ENCODE peak calls at places on chromosomes 1 and 21, in six cellular contexts. I is cardiac muscle cell, E is GM12865, L is uterus, B is BJ, S is WERI-Rb-1. F is an unnamed sample.

GRCh38 chr1:153945131-153945794 is 1.3 kb downstream of the DENND4B start:
- DNase-seq in I (peak), E (peak), L (no peak), B (no peak), S (no peak), F (no peak)

GRCh38 chr1:30722175-30722537 is 1.2 kb downstream of the MATN1 start:
- DNase-seq in I (no peak), E (no peak), L (no peak), B (no peak), S (no peak), F (no peak)

GRCh38 chr1:152328801-152329391 is 3.9 kb upstream of the FLG start:
- DNase-seq in I (no peak), E (no peak), L (no peak), B (peak), S (no peak), F (no peak)

GRCh38 chr21:36818051-36818450 is 119.1 kb downstream of the SIM2 start:
- DNase-seq in I (no peak), E (no peak), L (no peak), B (no peak), S (peak), F (no peak)

GRCh38 chr1:116334015-116334547 is 39.0 kb upstream of the ATP1A1 start:
- DNase-seq in I (no peak), E (no peak), L (no peak), B (no peak), S (no peak), F (peak)

GRCh38 chr1:205963352-205963751 is 20.1 kb upstream of the SLC26A9 start:
- DNase-seq in I (no peak), E (no peak), L (no peak), B (peak), S (no peak), F (no peak)

GRCh38 chr21:44872568-44873355 is 728 bp downstream of the PTTG1IP start:
- DNase-seq in I (peak), E (peak), L (peak), B (no peak), S (peak), F (no peak)

GRCh38 chr1:40057310-40058030 is 16.9 kb downstream of the CAP1 start:
- DNase-seq in I (no peak), E (no peak), L (no peak), B (no peak), S (no peak), F (no peak)

GRCh38 chr1:15343729-15344128 is 66.0 kb upstream of the EFHD2 start:
- DNase-seq in I (peak), E (no peak), L (peak), B (no peak), S (no peak), F (peak)

GRCh38 chr1:86156571-86157455 is at the start of gene COL24A1:
- DNase-seq in I (peak), E (peak), L (peak), B (no peak), S (peak), F (no peak)

GRCh38 chr1:236489710-236490377 is 33.9 kb upstream of the LGALS8 start:
- DNase-seq in I (peak), E (peak), L (no peak), B (no peak), S (peak), F (no peak)

GRCh38 chr1:231395051-231395995 is 26.8 kb downstream of the EGLN1 start:
- DNase-seq in I (peak), E (no peak), L (peak), B (peak), S (no peak), F (peak)

GRCh38 chr1:41713557-41714327 is 205.0 kb downstream of the HIVEP3 start:
- DNase-seq in I (no peak), E (no peak), L (peak), B (peak), S (peak), F (peak)

GRCh38 chr1:105437847-105438246 is 1618.6 kb upstream of the PRMT6 start:
- DNase-seq in I (no peak), E (no peak), L (no peak), B (no peak), S (no peak), F (no peak)

GRCh38 chr21:42461881-42462877 is 33.8 kb downstream of the RSPH1 start:
- DNase-seq in I (no peak), E (no peak), L (no peak), B (no peak), S (peak), F (no peak)

GRCh38 chr1:89285715-89286380 is 13.2 kb upstream of the GBP5 start:
- DNase-seq in I (no peak), E (no peak), L (no peak), B (no peak), S (no peak), F (no peak)

GRCh38 chr1:45929257-45929687 is 125.9 kb downstream of the MAST2 start:
- DNase-seq in I (peak), E (no peak), L (no peak), B (peak), S (peak), F (peak)

GRCh38 chr21:29299906-29300546 is 1.3 kb downstream of the BACH1 start:
- DNase-seq in I (peak), E (peak), L (peak), B (peak), S (peak), F (peak)

GRCh38 chr21:18951291-18952038 is 547.9 kb upstream of the TMPRSS15 start:
- DNase-seq in I (peak), E (peak), L (no peak), B (no peak), S (peak), F (peak)

GRCh38 chr1:63704443-63704842 is 69.4 kb upstream of the ROR1 start:
- DNase-seq in I (no peak), E (no peak), L (no peak), B (no peak), S (no peak), F (no peak)

GRCh38 chr21:14737278-14737677 is 191.2 kb upstream of the SAMSN1 start:
- DNase-seq in I (no peak), E (peak), L (no peak), B (no peak), S (no peak), F (no peak)

GRCh38 chr1:155858805-155859233 is 548 bp upstream of the SYT11 start:
- DNase-seq in I (no peak), E (peak), L (peak), B (no peak), S (peak), F (no peak)

GRCh38 chr1:16078925-16079656 is 5.6 kb upstream of the FAM131C start:
- DNase-seq in I (peak), E (peak), L (peak), B (no peak), S (peak), F (peak)

GRCh38 chr1:220991506-220991905 is 112.3 kb downstream of the HLX start:
- DNase-seq in I (no peak), E (no peak), L (no peak), B (no peak), S (peak), F (no peak)

GRCh38 chr1:8687053-8687452 is 130.4 kb downstream of the RERE start:
- DNase-seq in I (no peak), E (peak), L (no peak), B (no peak), S (no peak), F (no peak)

GRCh38 chr1:166166400-166166699 is 451 bp downstream of the FAM78B start:
- DNase-seq in I (no peak), E (no peak), L (no peak), B (no peak), S (no peak), F (no peak)

GRCh38 chr1:35499652-35500176 is 57.5 kb downstream of the KIAA0319L start:
- DNase-seq in I (peak), E (no peak), L (no peak), B (no peak), S (peak), F (no peak)

GRCh38 chr1:195745170-195746009 is 862.9 kb downstream of the KCNT2 start:
- DNase-seq in I (no peak), E (no peak), L (no peak), B (no peak), S (no peak), F (no peak)

GRCh38 chr1:57019240-57019805 is 53.5 kb upstream of the C8B start:
- DNase-seq in I (no peak), E (no peak), L (no peak), B (no peak), S (peak), F (no peak)

GRCh38 chr1:215444715-215445414 is 122.2 kb upstream of the KCTD3 start:
- DNase-seq in I (no peak), E (no peak), L (no peak), B (no peak), S (no peak), F (no peak)

GRCh38 chr1:201988593-201988992 is 6.1 kb downstream of the RNPEP start:
- DNase-seq in I (no peak), E (no peak), L (no peak), B (no peak), S (no peak), F (no peak)

GRCh38 chr1:89610457-89610991 is 22.4 kb upstream of the LRRC8C start:
- DNase-seq in I (no peak), E (no peak), L (no peak), B (no peak), S (no peak), F (no peak)

GRCh38 chr1:172266528-172267174 is 153.8 kb upstream of the C1orf105 start:
- DNase-seq in I (no peak), E (no peak), L (no peak), B (no peak), S (no peak), F (no peak)

GRCh38 chr1:43980255-43981134 is 1.5 kb downstream of the B4GALT2 start:
- DNase-seq in I (no peak), E (no peak), L (peak), B (no peak), S (no peak), F (no peak)

DNA sequence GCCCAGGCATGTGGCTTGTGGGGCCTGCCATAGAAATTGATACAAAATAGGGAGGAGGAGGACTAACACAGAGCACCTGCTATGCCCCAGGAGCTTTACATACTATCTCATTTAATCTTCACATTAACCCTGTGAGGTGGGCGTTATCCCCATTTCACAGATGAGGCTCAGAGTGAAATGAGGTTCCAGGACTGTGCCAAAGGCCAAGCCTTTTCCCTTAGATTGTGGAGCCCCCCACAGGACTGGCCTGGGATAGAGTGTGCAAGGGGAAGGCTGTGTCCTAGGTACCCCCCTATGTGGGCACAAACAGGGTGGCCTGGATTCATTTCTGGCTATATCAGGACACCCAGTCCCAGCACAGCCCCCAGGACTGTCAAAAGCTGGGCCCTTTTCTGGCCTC is 2.2 kb upstream of the DDOST start:
- DNase-seq in I (no peak), E (no peak), L (no peak), B (no peak), S (no peak), F (no peak)
- TF ChIP-seq CTCF in I (no peak), E (no peak), L (no peak), B (no peak), S (peak), F (no peak)

GRCh38 chr1:210251680-210252490 is 19.3 kb downstream of the SERTAD4 start:
- DNase-seq in I (peak), E (no peak), L (no peak), B (no peak), S (no peak), F (no peak)
- H3K4me3 ChIP-seq in I (peak), E (no peak), L (peak), B (peak), S (peak), F (peak)

GRCh38 chr1:191851799-191852595 is 306.3 kb upstream of the RGS18 start:
- DNase-seq in I (peak), E (no peak), L (no peak), B (no peak), S (no peak), F (no peak)

GRCh38 chr1:191852907-191853306 is 305.4 kb upstream of the RGS18 start:
- DNase-seq in I (no peak), E (no peak), L (no peak), B (no peak), S (no peak), F (no peak)

DNA sequence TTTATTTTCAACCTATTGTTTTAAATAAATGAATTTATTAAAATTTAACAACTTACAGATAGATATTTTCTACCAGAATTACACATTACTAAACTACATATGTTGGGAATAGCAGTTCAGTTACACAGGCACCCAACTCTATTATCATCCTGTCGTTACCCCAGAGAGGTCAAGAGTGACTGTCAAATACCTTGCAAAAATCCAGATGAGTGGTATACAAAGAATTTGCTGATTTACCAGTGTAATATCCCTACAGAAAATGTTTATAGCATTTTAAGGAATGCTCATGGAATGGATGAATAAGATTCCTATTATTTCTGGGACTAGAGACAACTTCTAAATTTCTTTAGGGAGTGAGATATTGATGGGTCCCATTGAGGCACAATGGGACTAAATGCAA is 300.7 kb upstream of the RGS18 start:
- DNase-seq in I (no peak), E (no peak), L (no peak), B (no peak), S (no peak), F (no peak)
- TF ChIP-seq CTCF in I (no peak), E (no peak), L (no peak), B (no peak), S (no peak), F (no peak)

GRCh38 chr1:213985181-213986019 is 2.4 kb upstream of the PROX1 start:
- DNase-seq in I (peak), E (no peak), L (no peak), B (no peak), S (peak), F (no peak)

GRCh38 chr1:213987422-213987875 is 324 bp upstream of the PROX1 start:
- DNase-seq in I (peak), E (peak), L (no peak), B (no peak), S (no peak), F (no peak)

GRCh38 chr1:213986925-213987250 is 885 bp upstream of the PROX1 start:
- DNase-seq in I (no peak), E (no peak), L (no peak), B (no peak), S (no peak), F (no peak)

GRCh38 chr1:213984387-213985180 is 3.2 kb upstream of the PROX1 start:
- DNase-seq in I (peak), E (no peak), L (no peak), B (no peak), S (no peak), F (no peak)

GRCh38 chr1:213986020-213986924 is 1.5 kb upstream of the PROX1 start:
- DNase-seq in I (peak), E (no peak), L (no peak), B (no peak), S (no peak), F (no peak)
- H3K4me3 ChIP-seq in I (peak), E (no peak), L (no peak), B (no peak), S (no peak), F (no peak)

DNA sequence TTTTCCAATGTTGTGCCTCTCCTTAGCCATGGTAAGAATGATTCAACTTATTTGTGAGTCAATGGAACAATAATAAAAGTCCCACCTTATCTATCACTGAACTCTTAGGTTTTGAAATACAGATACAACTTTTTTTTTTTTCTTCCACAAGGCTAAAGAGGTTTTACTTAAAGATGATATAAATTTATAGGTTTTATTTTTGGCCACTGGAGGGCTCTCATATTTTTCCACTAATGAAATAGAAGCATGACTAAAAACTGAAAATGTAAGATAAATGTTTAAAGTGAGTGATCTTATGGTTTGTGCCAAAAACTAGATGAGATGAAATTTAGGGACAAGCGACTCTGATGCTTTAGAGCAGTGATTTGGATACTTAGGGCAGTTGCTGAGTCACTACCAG is 499.0 kb downstream of the NUF2 start:
- DNase-seq in I (no peak), E (no peak), L (no peak), B (no peak), S (no peak), F (no peak)
- TF ChIP-seq CTCF in I (peak), E (no peak), L (no peak), B (peak), S (no peak), F (no peak)

GRCh38 chr1:3651011-3651938 is 1.0 kb upstream of the TP73 start:
- DNase-seq in I (no peak), E (peak), L (no peak), B (no peak), S (no peak), F (no peak)

GRCh38 chr1:3651939-3652537 is at the start of gene TP73:
- DNase-seq in I (no peak), E (peak), L (no peak), B (no peak), S (peak), F (no peak)

GRCh38 chr1:3649342-3650247 is at the start of gene WRAP73:
- DNase-seq in I (peak), E (peak), L (peak), B (peak), S (peak), F (peak)

GRCh38 chr1:3652538-3653285 is 396 bp downstream of the TP73 start:
- DNase-seq in I (no peak), E (peak), L (no peak), B (no peak), S (peak), F (no peak)

GRCh38 chr1:3650248-3651010 is 526 bp upstream of the WRAP73 start:
- DNase-seq in I (no peak), E (no peak), L (no peak), B (no peak), S (no peak), F (no peak)
- H3K4me3 ChIP-seq in I (peak), E (peak), L (peak), B (no peak), S (peak), F (peak)

DNA sequence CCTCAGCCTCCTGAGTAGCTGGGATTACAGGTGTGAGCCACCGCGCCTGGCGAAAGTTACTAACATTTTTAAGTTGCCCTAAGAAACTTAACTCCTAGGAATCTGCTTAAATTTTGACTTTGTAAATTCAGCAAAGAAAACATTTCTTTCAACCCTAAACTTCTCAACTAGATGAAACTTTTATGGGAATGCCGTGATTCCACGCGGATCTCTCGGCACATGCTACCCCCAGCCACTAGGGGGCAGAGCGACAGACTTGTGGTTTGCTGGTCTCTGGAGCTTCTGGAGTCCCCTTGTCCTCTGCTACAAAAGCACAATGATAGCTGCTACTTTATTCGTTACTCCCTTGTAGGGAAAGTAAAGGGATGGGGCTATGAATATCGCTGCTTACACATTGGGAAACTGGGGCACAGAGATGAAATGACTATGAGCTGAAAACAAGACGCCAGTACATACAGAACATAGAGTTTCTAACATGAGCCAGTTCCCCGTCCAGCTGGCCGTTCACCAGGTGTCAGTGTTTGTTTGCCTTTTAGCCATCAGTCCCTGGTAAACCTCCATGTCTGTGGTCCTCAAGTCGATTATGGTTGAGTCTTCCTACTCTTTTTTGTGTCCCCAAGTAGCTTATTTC is 114.7 kb downstream of the PBX1 start:
- DNase-seq in I (no peak), E (peak), L (no peak), B (no peak), S (peak), F (no peak)
- TF ChIP-seq CTCF in I (peak), E (peak), L (peak), B (peak), S (peak), F (peak)

GRCh38 chr1:93324486-93325464 is 20.9 kb upstream of the DR1 start:
- DNase-seq in I (no peak), E (no peak), L (no peak), B (no peak), S (no peak), F (peak)
- H3K4me3 ChIP-seq in I (no peak), E (no peak), L (no peak), B (no peak), S (no peak), F (no peak)

DNA sequence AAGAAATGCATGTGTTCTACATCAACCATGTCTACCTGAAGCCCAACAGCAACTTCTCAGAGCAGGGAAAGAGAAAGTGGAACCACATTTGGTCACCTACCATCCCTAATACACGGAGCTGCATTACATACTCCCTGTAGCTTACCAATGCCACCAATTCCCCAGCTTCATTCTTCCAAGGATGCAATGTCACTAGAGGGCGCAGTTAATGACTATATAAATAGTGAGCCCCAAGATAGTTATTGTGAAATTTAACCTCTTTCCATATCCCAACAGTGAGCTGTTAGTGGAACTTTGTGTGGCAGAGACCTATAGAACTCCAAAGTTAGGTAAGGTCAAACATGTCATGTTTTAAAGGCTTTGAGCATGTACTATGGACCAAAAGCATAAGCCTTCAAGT is 618.3 kb downstream of the SMYD3 start:
- DNase-seq in I (peak), E (peak), L (no peak), B (no peak), S (no peak), F (no peak)
- TF ChIP-seq CTCF in I (peak), E (peak), L (no peak), B (peak), S (no peak), F (peak)

F was measured in astrocyte of the cerebellum.